ENCODE peak calls at places on chromosome 1, in seven cellular contexts. L, R, P, N, A, K and V are unnamed samples.

GRCh38 chr1:212428496-212428895 is 4.2 kb upstream of the NENF start:
- DNase-seq in K (no peak), L (no peak), N (no peak), A (no peak), P (no peak), R (no peak), V (no peak)

GRCh38 chr1:97930472-97930871 is 9.6 kb upstream of the DPYD start:
- DNase-seq in L (no peak), N (no peak), A (no peak), R (no peak), K (no peak), P (no peak), V (no peak)

GRCh38 chr1:53372501-53372951 is 44.7 kb upstream of the LRP8 start:
- DNase-seq in N (no peak), K (no peak), P (no peak), R (no peak), A (peak), L (no peak), V (no peak)

GRCh38 chr1:17033481-17033880 is 20.4 kb downstream of the SDHB start:
- DNase-seq in K (no peak), A (no peak), R (no peak), L (no peak), P (no peak), N (no peak), V (no peak)

GRCh38 chr1:209655832-209656231 is 3.6 kb upstream of the LAMB3 start:
- DNase-seq in A (no peak), L (no peak), P (no peak), N (no peak), R (no peak), K (no peak), V (no peak)

GRCh38 chr1:46489638-46490602 is at the start of gene DMBX1:
- DNase-seq in A (no peak), P (peak), L (no peak), K (no peak), N (no peak), R (no peak), V (peak)

GRCh38 chr1:224542783-224543440 is 73.2 kb upstream of the CNIH3 start:
- DNase-seq in P (no peak), R (no peak), L (peak), A (no peak), K (peak), N (no peak), V (peak)

GRCh38 chr1:117173006-117173405 is 37.7 kb downstream of the VTCN1 start:
- DNase-seq in K (no peak), R (no peak), P (no peak), L (no peak), A (no peak), N (no peak), V (no peak)

GRCh38 chr1:81590171-81590570 is 210.6 kb upstream of the ADGRL2 start:
- DNase-seq in A (no peak), P (no peak), K (no peak), R (no peak), N (no peak), L (no peak), V (no peak)

GRCh38 chr1:78490861-78491310 is at the start of gene PTGFR:
- DNase-seq in R (no peak), K (peak), P (no peak), L (peak), N (peak), A (no peak), V (no peak)